ENCODE peak calls at places on chromosomes 2 and 18, in ten cellular contexts. S is colonic mucosa; Q is left ventricle myocardium inferior; K is transverse colon; D is CD8-positive, alpha-beta T cell; Y is aorta; M is HL-60; X is IMR-90; B is cardiac fibroblast; R is SJSA1. T is an unnamed sample.

GRCh38 chr18:68438983-68439382 is 275.9 kb downstream of the TMX3 start:
- DNase-seq in M (no peak), S (no peak), Q (no peak), Y (no peak), X (peak), B (peak), K (no peak), D (no peak), R (no peak), T (peak)

GRCh38 chr18:32271649-32272324 is 81.9 kb downstream of the MEP1B start:
- DNase-seq in K (peak), Q (no peak), S (no peak), X (peak), B (peak), D (no peak), Y (no peak), R (no peak), M (peak), T (peak)

GRCh38 chr18:58769321-58769720 is 95.4 kb upstream of the ZNF532 start:
- DNase-seq in B (no peak), K (peak), D (no peak), X (no peak), R (no peak), Y (no peak), S (no peak), Q (no peak), M (no peak), T (no peak)

GRCh38 chr2:127275356-127275755 is 18.6 kb downstream of the ERCC3 start:
- DNase-seq in B (no peak), R (no peak), S (no peak), Q (no peak), D (no peak), Y (no peak), X (no peak), M (no peak), K (no peak), T (no peak)

GRCh38 chr2:43300781-43301586 is 74.6 kb upstream of the ZFP36L2 start:
- DNase-seq in R (no peak), K (peak), Y (no peak), X (no peak), M (no peak), S (no peak), Q (no peak), D (no peak), B (no peak), T (no peak)

GRCh38 chr2:161488131-161488699 is 72.1 kb downstream of the TBR1 start:
- DNase-seq in X (no peak), D (no peak), Y (no peak), S (no peak), B (no peak), K (no peak), R (no peak), M (no peak), Q (no peak), T (no peak)

GRCh38 chr2:97748397-97748796 is 35.0 kb downstream of the ZAP70 start:
- DNase-seq in M (peak), S (no peak), Q (peak), X (no peak), Y (no peak), K (peak), D (peak), B (peak), R (no peak), T (peak)

GRCh38 chr2:1553671-1554295 is 140.5 kb downstream of the TPO start:
- DNase-seq in R (no peak), Q (no peak), X (peak), K (no peak), Y (peak), S (no peak), D (no peak), M (no peak), B (peak), T (no peak)

GRCh38 chr2:67446504-67446911 is 49.4 kb downstream of the ETAA1 start:
- DNase-seq in X (peak), Y (no peak), R (no peak), S (no peak), Q (no peak), M (no peak), D (no peak), K (no peak), B (peak), T (no peak)

DNA sequence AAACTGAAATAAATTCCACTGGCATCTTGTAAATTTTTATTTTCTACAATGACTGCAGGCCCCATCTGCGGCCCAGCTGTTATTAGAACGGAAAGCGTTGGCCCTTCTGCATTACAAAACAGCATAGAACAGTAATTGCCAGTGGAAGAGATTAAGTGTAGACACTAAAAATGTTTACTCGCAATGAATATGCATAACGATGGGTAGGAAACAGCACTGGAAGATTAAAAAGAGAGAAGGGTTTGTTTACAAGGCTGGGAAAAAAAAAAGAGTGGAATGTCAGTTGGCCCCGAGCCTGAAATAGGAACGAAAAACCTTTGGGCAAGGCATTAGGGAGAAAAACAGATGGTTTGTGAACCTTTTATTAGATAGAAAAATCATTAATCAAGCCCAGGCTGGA is 275.9 kb upstream of the TCF4 start:
- DNase-seq in Y (no peak), S (no peak), K (no peak), D (no peak), Q (peak), M (no peak), R (no peak), X (peak), B (peak), T (peak)
- H3K4me3 ChIP-seq in Y (no peak), S (no peak), K (no peak), D (no peak), Q (no peak), M (no peak), R (no peak), X (no peak), B (no peak), T (no peak)

GRCh38 chr18:62518460-62519375 is 4.1 kb upstream of the ZCCHC2 start:
- DNase-seq in Q (no peak), D (no peak), R (no peak), M (no peak), B (no peak), X (no peak), K (no peak), S (no peak), Y (no peak), T (no peak)
- H3K4me3 ChIP-seq in Q (no peak), D (no peak), R (no peak), M (no peak), B (no peak), X (no peak), K (no peak), S (no peak), Y (no peak), T (no peak)

GRCh38 chr2:59312967-59313943 is 1072.1 kb upstream of the FANCL start:
- DNase-seq in S (no peak), Y (no peak), D (no peak), X (no peak), K (no peak), B (no peak), R (no peak), M (no peak), Q (no peak), T (no peak)
- H3K4me3 ChIP-seq in S (no peak), Y (no peak), D (no peak), X (no peak), K (no peak), B (no peak), R (no peak), M (no peak), Q (no peak), T (no peak)

GRCh38 chr2:42172566-42172965 is 3.4 kb downstream of the EML4 start:
- DNase-seq in D (no peak), Q (no peak), S (no peak), M (no peak), B (no peak), K (no peak), Y (no peak), X (no peak), R (no peak), T (no peak)
- H3K4me3 ChIP-seq in D (peak), Q (no peak), S (no peak), M (no peak), B (no peak), K (no peak), Y (no peak), X (no peak), R (no peak), T (no peak)

T was measured in heart left ventricle.